ENCODE peak calls at places on chromosome 2, in ten cellular contexts. One of them, this sample, is unnamed.
A peak's percentile ranks its signal among the peaks of the same experiment; 100 is the strongest.

GRCh38 chr2:148814143-148814852 is 60.7 kb upstream of the KIF5C start:
- DNase-seq in cardiac fibroblast: peak; percentile 67
- DNase-seq in endothelial cell: no peak
- DNase-seq in PC-9: peak; percentile 31
- DNase-seq in A549: no peak
- DNase-seq in kidney: no peak
- DNase-seq in testis: no peak
- DNase-seq in astrocyte of the spinal cord: peak; percentile 63
- DNase-seq in kidney epithelial cell: no peak
- DNase-seq in ovary: no peak
- DNase-seq in this sample: no peak

GRCh38 chr2:20182241-20182931 is 42.5 kb downstream of the SDC1 start:
- DNase-seq in cardiac fibroblast: peak; percentile 63
- DNase-seq in endothelial cell: no peak
- DNase-seq in PC-9: peak; percentile 72
- DNase-seq in A549: peak; percentile 86
- DNase-seq in kidney: peak; percentile 76
- DNase-seq in testis: peak; percentile 20
- DNase-seq in astrocyte of the spinal cord: peak; percentile 80
- DNase-seq in kidney epithelial cell: no peak
- DNase-seq in ovary: no peak
- DNase-seq in this sample: peak; percentile 78

GRCh38 chr2:224736227-224736626 is 20.1 kb upstream of the CCDC195 start:
- DNase-seq in cardiac fibroblast: no peak
- DNase-seq in endothelial cell: no peak
- DNase-seq in PC-9: no peak
- DNase-seq in A549: no peak
- DNase-seq in kidney: no peak
- DNase-seq in testis: no peak
- DNase-seq in astrocyte of the spinal cord: no peak
- DNase-seq in kidney epithelial cell: no peak
- DNase-seq in ovary: no peak
- DNase-seq in this sample: no peak

GRCh38 chr2:31354837-31355236 is 59.7 kb downstream of the XDH start:
- DNase-seq in cardiac fibroblast: peak; percentile 24
- DNase-seq in endothelial cell: no peak
- DNase-seq in PC-9: no peak
- DNase-seq in A549: peak; percentile 39
- DNase-seq in kidney: no peak
- DNase-seq in testis: no peak
- DNase-seq in astrocyte of the spinal cord: peak; percentile 21
- DNase-seq in kidney epithelial cell: no peak
- DNase-seq in ovary: no peak
- DNase-seq in this sample: no peak

GRCh38 chr2:44932079-44932478 is 9.4 kb upstream of the SIX3 start:
- DNase-seq in cardiac fibroblast: no peak
- DNase-seq in endothelial cell: no peak
- DNase-seq in PC-9: no peak
- DNase-seq in A549: no peak
- DNase-seq in kidney: no peak
- DNase-seq in testis: no peak
- DNase-seq in astrocyte of the spinal cord: no peak
- DNase-seq in kidney epithelial cell: no peak
- DNase-seq in ovary: no peak
- DNase-seq in this sample: no peak

GRCh38 chr2:25286025-25286400 is 55.7 kb downstream of the DNMT3A start:
- DNase-seq in cardiac fibroblast: no peak
- DNase-seq in endothelial cell: no peak
- DNase-seq in PC-9: no peak
- DNase-seq in A549: no peak
- DNase-seq in kidney: peak; percentile 84
- DNase-seq in testis: no peak
- DNase-seq in astrocyte of the spinal cord: no peak
- DNase-seq in kidney epithelial cell: no peak
- DNase-seq in ovary: no peak
- DNase-seq in this sample: no peak

GRCh38 chr2:74778381-74779371 is 55.3 kb upstream of the HK2 start:
- DNase-seq in cardiac fibroblast: peak; percentile 62
- DNase-seq in endothelial cell: peak; percentile 59
- DNase-seq in PC-9: no peak
- DNase-seq in A549: no peak
- DNase-seq in kidney: no peak
- DNase-seq in testis: peak; percentile 79
- DNase-seq in astrocyte of the spinal cord: no peak
- DNase-seq in kidney epithelial cell: peak; percentile 18
- DNase-seq in ovary: no peak
- DNase-seq in this sample: no peak

GRCh38 chr2:230877737-230878598 is 13.2 kb downstream of the ITM2C start:
- DNase-seq in cardiac fibroblast: no peak
- DNase-seq in endothelial cell: no peak
- DNase-seq in PC-9: no peak
- DNase-seq in A549: no peak
- DNase-seq in kidney: peak; percentile 59
- DNase-seq in testis: no peak
- DNase-seq in astrocyte of the spinal cord: no peak
- DNase-seq in kidney epithelial cell: no peak
- DNase-seq in ovary: no peak
- DNase-seq in this sample: no peak

GRCh38 chr2:127376265-127376664 is 11.5 kb downstream of the MAP3K2 start:
- DNase-seq in cardiac fibroblast: no peak
- DNase-seq in endothelial cell: no peak
- DNase-seq in PC-9: no peak
- DNase-seq in A549: no peak
- DNase-seq in kidney: no peak
- DNase-seq in testis: no peak
- DNase-seq in astrocyte of the spinal cord: no peak
- DNase-seq in kidney epithelial cell: no peak
- DNase-seq in ovary: no peak
- DNase-seq in this sample: no peak

GRCh38 chr2:40962026-40962425 is 510.1 kb upstream of the SLC8A1 start:
- DNase-seq in cardiac fibroblast: no peak
- DNase-seq in endothelial cell: no peak
- DNase-seq in PC-9: no peak
- DNase-seq in A549: no peak
- DNase-seq in kidney: peak; percentile 32
- DNase-seq in testis: no peak
- DNase-seq in astrocyte of the spinal cord: no peak
- DNase-seq in kidney epithelial cell: no peak
- DNase-seq in ovary: no peak
- DNase-seq in this sample: no peak

GRCh38 chr2:173982918-173983317 is 17.7 kb upstream of the SP3 start:
- DNase-seq in cardiac fibroblast: peak; percentile 86
- DNase-seq in endothelial cell: no peak
- DNase-seq in PC-9: peak; percentile 40
- DNase-seq in A549: no peak
- DNase-seq in kidney: no peak
- DNase-seq in testis: peak; percentile 69
- DNase-seq in astrocyte of the spinal cord: peak; percentile 78
- DNase-seq in kidney epithelial cell: no peak
- DNase-seq in ovary: peak; percentile 73
- DNase-seq in this sample: peak; percentile 70

GRCh38 chr2:74502720-74503505 is 3.5 kb upstream of the LBX2 start:
- DNase-seq in cardiac fibroblast: peak; percentile 92
- DNase-seq in endothelial cell: peak; percentile 53
- DNase-seq in PC-9: peak; percentile 71
- DNase-seq in A549: peak; percentile 79
- DNase-seq in kidney: peak; percentile 96
- DNase-seq in testis: peak; percentile 64
- DNase-seq in astrocyte of the spinal cord: peak; percentile 83
- DNase-seq in kidney epithelial cell: peak; percentile 58
- DNase-seq in ovary: peak; percentile 54
- DNase-seq in this sample: peak; percentile 75

GRCh38 chr2:102975996-102976636 is 214.3 kb downstream of the TMEM182 start:
- DNase-seq in cardiac fibroblast: no peak
- DNase-seq in endothelial cell: peak; percentile 66
- DNase-seq in PC-9: peak; percentile 15
- DNase-seq in A549: peak; percentile 4
- DNase-seq in kidney: no peak
- DNase-seq in testis: peak; percentile 52
- DNase-seq in astrocyte of the spinal cord: peak; percentile 20
- DNase-seq in kidney epithelial cell: peak; percentile 18
- DNase-seq in ovary: no peak
- DNase-seq in this sample: peak; percentile 62

GRCh38 chr2:164538250-164538866 is 82.9 kb downstream of the GRB14 start:
- DNase-seq in cardiac fibroblast: peak; percentile 58
- DNase-seq in endothelial cell: no peak
- DNase-seq in PC-9: no peak
- DNase-seq in A549: peak; percentile 55
- DNase-seq in kidney: no peak
- DNase-seq in testis: no peak
- DNase-seq in astrocyte of the spinal cord: peak; percentile 61
- DNase-seq in kidney epithelial cell: no peak
- DNase-seq in ovary: no peak
- DNase-seq in this sample: peak; percentile 63
- TF ChIP-seq CTCF in cardiac fibroblast: peak; percentile 76
- TF ChIP-seq CTCF in endothelial cell: no peak
- TF ChIP-seq CTCF in PC-9: peak; percentile 68
- TF ChIP-seq CTCF in A549: peak; percentile 78
- TF ChIP-seq CTCF in kidney: peak; percentile 28
- TF ChIP-seq CTCF in testis: peak; percentile 45
- TF ChIP-seq CTCF in astrocyte of the spinal cord: peak; percentile 81
- TF ChIP-seq CTCF in kidney epithelial cell: peak; percentile 71
- TF ChIP-seq CTCF in ovary: no peak
- TF ChIP-seq CTCF in this sample: peak; percentile 69

DNA sequence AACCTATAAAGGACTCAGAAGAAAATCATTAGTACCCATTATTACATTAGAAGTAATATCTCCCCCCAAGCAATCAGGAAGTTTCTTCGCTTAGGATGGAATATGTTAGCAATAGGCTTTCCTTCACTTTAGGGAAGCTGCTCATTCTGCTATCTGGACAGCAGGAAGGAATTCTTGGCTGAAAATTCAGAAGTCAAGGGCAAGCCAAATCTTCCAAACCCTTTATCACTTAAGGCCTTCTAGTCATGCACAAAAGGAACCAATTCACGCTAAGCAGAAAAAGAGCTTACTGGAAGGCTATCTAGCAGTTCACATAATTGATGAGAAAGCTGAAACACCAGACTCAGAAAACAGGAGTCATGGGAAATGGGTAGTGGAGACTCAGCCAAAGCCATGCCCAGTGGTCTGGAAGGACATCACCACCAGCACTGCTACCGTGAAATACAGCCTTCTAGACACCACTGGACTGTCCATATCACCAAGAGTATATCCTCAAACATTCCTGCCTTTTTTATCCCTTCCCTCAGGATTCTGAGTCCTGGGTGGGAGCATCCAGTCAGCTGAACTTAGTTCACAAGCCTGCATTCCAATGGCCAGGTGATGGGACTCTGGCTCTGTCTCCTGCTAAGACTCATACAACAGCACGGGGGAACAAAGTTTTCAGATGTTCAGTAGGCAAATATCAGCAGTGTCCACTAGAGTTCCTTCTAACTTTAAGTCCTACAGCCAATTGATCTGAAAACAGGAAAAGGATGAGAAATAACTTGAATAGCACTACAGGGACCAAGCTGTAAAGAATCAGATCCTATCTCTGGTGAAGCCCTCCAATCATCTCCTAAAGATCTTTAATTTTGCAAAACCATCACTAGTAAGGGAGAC is 14.8 kb upstream of the ADAM17 start:
- DNase-seq in cardiac fibroblast: peak; percentile 64
- DNase-seq in endothelial cell: no peak
- DNase-seq in PC-9: no peak
- DNase-seq in A549: no peak
- DNase-seq in kidney: no peak
- DNase-seq in testis: no peak
- DNase-seq in astrocyte of the spinal cord: no peak
- DNase-seq in kidney epithelial cell: no peak
- DNase-seq in ovary: no peak
- DNase-seq in this sample: no peak
- TF ChIP-seq CTCF in cardiac fibroblast: peak; percentile 7
- TF ChIP-seq CTCF in endothelial cell: no peak
- TF ChIP-seq CTCF in PC-9: no peak
- TF ChIP-seq CTCF in A549: peak; percentile 10
- TF ChIP-seq CTCF in kidney: no peak
- TF ChIP-seq CTCF in testis: no peak
- TF ChIP-seq CTCF in astrocyte of the spinal cord: peak; percentile 20
- TF ChIP-seq CTCF in kidney epithelial cell: no peak
- TF ChIP-seq CTCF in ovary: no peak
- TF ChIP-seq CTCF in this sample: no peak

GRCh38 chr2:23636412-23636811 is 251.4 kb downstream of the KLHL29 start:
- DNase-seq in cardiac fibroblast: peak; percentile 45
- DNase-seq in endothelial cell: peak; percentile 18
- DNase-seq in PC-9: no peak
- DNase-seq in A549: peak; percentile 23
- DNase-seq in kidney: peak; percentile 55
- DNase-seq in testis: peak; percentile 25
- DNase-seq in astrocyte of the spinal cord: no peak
- DNase-seq in kidney epithelial cell: no peak
- DNase-seq in ovary: no peak
- DNase-seq in this sample: no peak
- TF ChIP-seq CTCF in cardiac fibroblast: peak; percentile 40
- TF ChIP-seq CTCF in endothelial cell: no peak
- TF ChIP-seq CTCF in PC-9: no peak
- TF ChIP-seq CTCF in A549: peak; percentile 25
- TF ChIP-seq CTCF in kidney: peak; percentile 5
- TF ChIP-seq CTCF in testis: no peak
- TF ChIP-seq CTCF in astrocyte of the spinal cord: peak; percentile 41
- TF ChIP-seq CTCF in kidney epithelial cell: peak; percentile 18
- TF ChIP-seq CTCF in ovary: no peak
- TF ChIP-seq CTCF in this sample: no peak

GRCh38 chr2:32947484-32948143 is 861 bp downstream of the LTBP1 start:
- DNase-seq in cardiac fibroblast: peak; percentile 55
- DNase-seq in endothelial cell: peak; percentile 46
- DNase-seq in PC-9: peak; percentile 61
- DNase-seq in A549: peak; percentile 56
- DNase-seq in kidney: peak; percentile 76
- DNase-seq in testis: peak; percentile 43
- DNase-seq in astrocyte of the spinal cord: peak; percentile 57
- DNase-seq in kidney epithelial cell: no peak
- DNase-seq in ovary: peak; percentile 10
- DNase-seq in this sample: peak; percentile 44

GRCh38 chr2:32947076-32947483 is 327 bp downstream of the LTBP1 start:
- DNase-seq in cardiac fibroblast: no peak
- DNase-seq in endothelial cell: peak; percentile 30
- DNase-seq in PC-9: no peak
- DNase-seq in A549: peak; percentile 44
- DNase-seq in kidney: peak; percentile 76
- DNase-seq in testis: peak; percentile 30
- DNase-seq in astrocyte of the spinal cord: no peak
- DNase-seq in kidney epithelial cell: no peak
- DNase-seq in ovary: peak; percentile 9
- DNase-seq in this sample: peak; percentile 19

GRCh38 chr2:32945286-32945685 is 1.5 kb upstream of the LTBP1 start:
- DNase-seq in cardiac fibroblast: no peak
- DNase-seq in endothelial cell: no peak
- DNase-seq in PC-9: no peak
- DNase-seq in A549: no peak
- DNase-seq in kidney: no peak
- DNase-seq in testis: no peak
- DNase-seq in astrocyte of the spinal cord: no peak
- DNase-seq in kidney epithelial cell: no peak
- DNase-seq in ovary: no peak
- DNase-seq in this sample: no peak

GRCh38 chr2:32948266-32948665 is 1.5 kb downstream of the LTBP1 start:
- DNase-seq in cardiac fibroblast: no peak
- DNase-seq in endothelial cell: no peak
- DNase-seq in PC-9: no peak
- DNase-seq in A549: no peak
- DNase-seq in kidney: no peak
- DNase-seq in testis: no peak
- DNase-seq in astrocyte of the spinal cord: no peak
- DNase-seq in kidney epithelial cell: no peak
- DNase-seq in ovary: no peak
- DNase-seq in this sample: no peak

GRCh38 chr2:32946314-32947075 is at the start of gene LTBP1:
- DNase-seq in cardiac fibroblast: peak; percentile 71
- DNase-seq in endothelial cell: peak; percentile 72
- DNase-seq in PC-9: peak; percentile 68
- DNase-seq in A549: peak; percentile 91
- DNase-seq in kidney: peak; percentile 90
- DNase-seq in testis: peak; percentile 81
- DNase-seq in astrocyte of the spinal cord: peak; percentile 77
- DNase-seq in kidney epithelial cell: no peak
- DNase-seq in ovary: peak; percentile 34
- DNase-seq in this sample: peak; percentile 70
- TF ChIP-seq CTCF in cardiac fibroblast: peak; percentile 90
- TF ChIP-seq CTCF in endothelial cell: peak; percentile 54
- TF ChIP-seq CTCF in PC-9: peak; percentile 88
- TF ChIP-seq CTCF in A549: peak; percentile 95
- TF ChIP-seq CTCF in kidney: peak; percentile 59
- TF ChIP-seq CTCF in testis: peak; percentile 53
- TF ChIP-seq CTCF in astrocyte of the spinal cord: peak; percentile 93
- TF ChIP-seq CTCF in kidney epithelial cell: peak; percentile 94
- TF ChIP-seq CTCF in ovary: peak; percentile 28
- TF ChIP-seq CTCF in this sample: peak; percentile 87